ENCODE peak calls at places on chromosome 1, in five cellular contexts. One of them, this sample, is unnamed.

GRCh38 chr1:179166663-179167417 is 62.6 kb downstream of the ABL2 start:
- DNase-seq in activated CD8-positive, alpha-beta memory T cell treated with anti-CD3 and anti-CD28 coated beads for 24 hours: no peak
- DNase-seq in A172: no peak
- DNase-seq in NCI-H2029 treated with DMSO at 0.1 percent for 48 hours: no peak
- DNase-seq in NCI-H510A: no peak
- DNase-seq in this sample: no peak

GRCh38 chr1:158191299-158191698 is 10.6 kb downstream of the CD1D start:
- DNase-seq in activated CD8-positive, alpha-beta memory T cell treated with anti-CD3 and anti-CD28 coated beads for 24 hours: no peak
- DNase-seq in NCI-H2029 treated with DMSO at 0.1 percent for 48 hours: no peak
- DNase-seq in NCI-H510A: no peak
- DNase-seq in A172: no peak
- DNase-seq in this sample: no peak

GRCh38 chr1:33256335-33256700 is at the start of gene ZNF362:
- DNase-seq in activated CD8-positive, alpha-beta memory T cell treated with anti-CD3 and anti-CD28 coated beads for 24 hours: peak; percentile 86
- DNase-seq in A172: no peak
- DNase-seq in NCI-H2029 treated with DMSO at 0.1 percent for 48 hours: no peak
- DNase-seq in NCI-H510A: peak; percentile 76
- DNase-seq in this sample: peak; percentile 45

GRCh38 chr1:26336477-26337205 is 17.3 kb downstream of the CRYBG2 start:
- DNase-seq in NCI-H2029 treated with DMSO at 0.1 percent for 48 hours: peak; percentile 65
- DNase-seq in NCI-H510A: peak; percentile 87
- DNase-seq in activated CD8-positive, alpha-beta memory T cell treated with anti-CD3 and anti-CD28 coated beads for 24 hours: peak; percentile 93
- DNase-seq in A172: no peak
- DNase-seq in this sample: peak; percentile 93

GRCh38 chr1:50329332-50329932 is 93.8 kb downstream of the DMRTA2 start:
- DNase-seq in activated CD8-positive, alpha-beta memory T cell treated with anti-CD3 and anti-CD28 coated beads for 24 hours: no peak
- DNase-seq in A172: peak; percentile 4
- DNase-seq in NCI-H510A: no peak
- DNase-seq in NCI-H2029 treated with DMSO at 0.1 percent for 48 hours: peak; percentile 39
- DNase-seq in this sample: no peak

GRCh38 chr1:226444901-226445300 is 37.0 kb upstream of the PARP1 start:
- DNase-seq in A172: no peak
- DNase-seq in NCI-H510A: no peak
- DNase-seq in NCI-H2029 treated with DMSO at 0.1 percent for 48 hours: no peak
- DNase-seq in activated CD8-positive, alpha-beta memory T cell treated with anti-CD3 and anti-CD28 coated beads for 24 hours: peak; percentile 75
- DNase-seq in this sample: peak; percentile 22

GRCh38 chr1:182240085-182240484 is 151.5 kb downstream of the GLUL start:
- DNase-seq in activated CD8-positive, alpha-beta memory T cell treated with anti-CD3 and anti-CD28 coated beads for 24 hours: no peak
- DNase-seq in A172: no peak
- DNase-seq in NCI-H2029 treated with DMSO at 0.1 percent for 48 hours: no peak
- DNase-seq in NCI-H510A: no peak
- DNase-seq in this sample: no peak

GRCh38 chr1:3352084-3352951 is 102.1 kb upstream of the ARHGEF16 start:
- DNase-seq in A172: peak; percentile 72
- DNase-seq in activated CD8-positive, alpha-beta memory T cell treated with anti-CD3 and anti-CD28 coated beads for 24 hours: no peak
- DNase-seq in NCI-H510A: no peak
- DNase-seq in NCI-H2029 treated with DMSO at 0.1 percent for 48 hours: no peak
- DNase-seq in this sample: peak; percentile 65